ENCODE peak calls at places on chromosomes 6 and 20, in six cellular contexts. C is thoracic aorta; H is left ventricle myocardium inferior; Q is fibroblast of lung; R is GM13977; X is CD8-positive, alpha-beta T cell. Y is an unnamed sample.

GRCh38 chr6:131136021-131136847 is 967 bp downstream of the AKAP7 start:
- DNase-seq in Q (peak; percentile 67), R (no peak), C (no peak), X (no peak), H (no peak), Y (no peak)

GRCh38 chr6:113291751-113292445 is 565.2 kb upstream of the MARCKS start:
- DNase-seq in X (no peak), H (no peak), R (no peak), C (no peak), Q (peak; percentile 73), Y (no peak)

GRCh38 chr20:34581341-34582189 is 23.0 kb downstream of the MAP1LC3A start:
- DNase-seq in R (peak; percentile 23), X (peak; percentile 23), H (peak; percentile 42), Q (peak; percentile 66), C (no peak), Y (peak; percentile 40)

GRCh38 chr6:84731901-84732300 is 32.5 kb downstream of the TBX18 start:
- DNase-seq in R (no peak), H (no peak), C (no peak), X (no peak), Q (no peak), Y (no peak)

GRCh38 chr6:52731719-52732118 is 31.6 kb downstream of the GSTA2 start:
- DNase-seq in Q (no peak), H (no peak), X (no peak), C (no peak), R (no peak), Y (no peak)

GRCh38 chr6:116290799-116291198 is 11.1 kb upstream of the TSPYL1 start:
- DNase-seq in R (no peak), X (no peak), C (no peak), Q (no peak), H (no peak), Y (no peak)

GRCh38 chr6:45044510-45045252 is 283.4 kb upstream of the RUNX2 start:
- DNase-seq in X (no peak), Q (no peak), H (no peak), C (no peak), R (no peak), Y (no peak)

GRCh38 chr6:116572162-116572561 is 858 bp downstream of the RWDD1 start:
- DNase-seq in R (peak; percentile 38), Q (peak; percentile 50), X (no peak), C (no peak), H (peak; percentile 17), Y (no peak)

GRCh38 chr6:123062645-123063044 is 66.6 kb downstream of the CLVS2 start:
- DNase-seq in H (no peak), C (no peak), X (no peak), Q (no peak), R (no peak), Y (no peak)

GRCh38 chr6:132020138-132020551 is 69.0 kb upstream of the CCN2 start:
- DNase-seq in X (no peak), R (no peak), H (peak; percentile 22), C (peak; percentile 25), Q (peak; percentile 51), Y (no peak)

GRCh38 chr6:27582928-27583725 is 110.2 kb upstream of the ZNF184 start:
- DNase-seq in X (no peak), R (peak; percentile 72), C (no peak), Q (peak; percentile 72), H (no peak), Y (no peak)

GRCh38 chr6:7725849-7726415 is at the start of gene BMP6:
- DNase-seq in X (no peak), R (peak; percentile 92), Q (peak; percentile 74), C (peak; percentile 46), H (peak; percentile 86), Y (peak; percentile 92)

GRCh38 chr20:48523191-48523757 is 304.5 kb downstream of the PREX1 start:
- DNase-seq in R (peak; percentile 71), C (no peak), H (no peak), Q (peak; percentile 57), X (no peak), Y (no peak)

GRCh38 chr6:90478789-90479602 is 107.9 kb downstream of the MAP3K7 start:
- DNase-seq in H (peak; percentile 73), C (peak; percentile 79), R (peak; percentile 46), X (peak; percentile 87), Q (peak; percentile 97), Y (peak; percentile 83)

GRCh38 chr6:6940031-6940664 is 167.6 kb upstream of the RREB1 start:
- DNase-seq in C (no peak), Q (no peak), R (no peak), X (no peak), H (no peak), Y (no peak)

GRCh38 chr6:165365371-165365770 is 56.0 kb upstream of the C6orf118 start:
- DNase-seq in Q (no peak), X (no peak), R (no peak), C (no peak), H (no peak), Y (no peak)

GRCh38 chr20:24917797-24918578 is 31.1 kb upstream of the CST7 start:
- DNase-seq in R (peak; percentile 79), H (peak; percentile 56), Q (peak; percentile 68), X (peak; percentile 60), C (no peak), Y (peak; percentile 58)
- TF ChIP-seq CTCF in R (peak; percentile 96), H (peak; percentile 85), Q (peak; percentile 76), X (peak; percentile 75), C (peak; percentile 82), Y (peak; percentile 84)

GRCh38 chr6:143270026-143270425 is 180.5 kb downstream of the ADAT2 start:
- DNase-seq in X (no peak), Q (peak; percentile 55), H (no peak), R (no peak), C (no peak), Y (no peak)

GRCh38 chr6:143264996-143265734 is 185.3 kb downstream of the ADAT2 start:
- DNase-seq in R (no peak), X (no peak), C (no peak), Q (no peak), H (no peak), Y (no peak)

GRCh38 chr6:143268439-143268838 is 182.1 kb downstream of the ADAT2 start:
- DNase-seq in X (no peak), R (no peak), H (no peak), C (no peak), Q (no peak), Y (no peak)

GRCh38 chr6:143271024-143271423 is 179.5 kb downstream of the ADAT2 start:
- DNase-seq in R (no peak), Q (peak; percentile 87), X (no peak), H (no peak), C (no peak), Y (peak; percentile 60)

DNA sequence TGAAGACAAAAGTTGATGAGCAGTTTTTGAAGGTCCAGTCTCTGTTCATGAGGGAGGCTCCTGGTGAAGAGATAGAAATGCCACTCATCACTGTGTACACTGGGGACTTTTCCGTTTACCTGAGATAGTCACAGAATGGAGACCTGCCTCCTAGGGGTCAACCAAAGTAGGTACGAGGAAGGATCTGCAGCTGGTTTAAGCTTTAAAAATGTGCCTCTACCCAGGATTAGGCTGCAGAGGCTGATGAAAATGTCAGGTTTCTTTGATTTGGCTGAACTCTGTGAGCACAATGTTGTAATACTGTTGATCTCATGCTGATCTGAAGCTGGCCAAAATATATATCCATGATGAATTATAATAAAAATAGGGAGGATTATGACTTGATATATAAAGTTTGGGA is 182.8 kb downstream of the ADAT2 start:
- DNase-seq in H (no peak), X (no peak), C (no peak), Q (no peak), R (no peak), Y (no peak)
- TF ChIP-seq CTCF in H (no peak), X (no peak), C (no peak), Q (no peak), R (no peak), Y (no peak)

DNA sequence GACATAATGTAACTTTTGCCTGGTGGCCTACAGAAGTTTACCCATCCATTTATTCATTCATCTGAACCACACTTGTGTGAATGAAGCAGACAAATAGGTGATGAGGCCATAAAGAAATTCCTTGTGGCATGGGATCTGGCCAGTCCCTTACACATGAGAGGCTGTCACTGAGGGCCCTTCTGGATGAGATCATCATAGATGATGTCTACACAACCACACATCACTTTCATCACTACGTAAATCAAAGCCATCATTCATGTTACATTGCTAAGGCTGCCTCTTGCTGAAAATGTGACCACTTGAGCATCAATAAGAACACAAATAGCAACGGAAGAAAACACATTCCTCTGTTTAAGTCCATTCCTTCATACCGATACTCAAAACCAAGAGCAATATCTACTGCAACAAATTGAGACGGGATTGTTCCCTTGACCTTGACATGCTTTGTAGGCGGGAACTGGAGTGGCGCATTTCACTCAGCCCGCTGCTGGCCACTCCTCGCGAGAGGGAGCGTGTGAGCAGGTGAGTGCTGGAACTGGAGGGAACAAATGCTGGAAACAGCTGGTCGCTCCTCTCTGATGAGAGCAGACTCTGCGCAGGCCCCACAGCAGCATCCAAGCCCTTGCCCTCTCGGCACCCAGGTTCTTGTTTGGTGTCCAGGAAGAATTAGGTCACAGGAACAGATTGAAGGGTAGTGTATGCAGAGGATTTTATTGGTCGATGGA is 49.3 kb downstream of the FAM50B start:
- DNase-seq in C (no peak), R (no peak), Q (no peak), H (no peak), X (no peak), Y (no peak)
- TF ChIP-seq CTCF in C (no peak), R (no peak), Q (no peak), H (no peak), X (no peak), Y (no peak)

GRCh38 chr6:30493643-30494250 is 4.4 kb downstream of the HLA-E start:
- DNase-seq in X (peak; percentile 73), H (no peak), C (no peak), Q (no peak), R (peak; percentile 3), Y (no peak)

GRCh38 chr6:30491963-30492616 is 2.8 kb downstream of the HLA-E start:
- DNase-seq in C (no peak), H (no peak), Q (no peak), X (no peak), R (no peak), Y (no peak)

GRCh38 chr6:30489081-30490030 is at the start of gene HLA-E:
- DNase-seq in C (peak; percentile 96), H (peak; percentile 87), Q (peak; percentile 100), X (peak; percentile 90), R (peak; percentile 93), Y (peak; percentile 95)

GRCh38 chr6:30494275-30494990 is 5.1 kb downstream of the HLA-E start:
- DNase-seq in C (no peak), R (peak; percentile 9), X (no peak), H (no peak), Q (no peak), Y (no peak)

GRCh38 chr6:30490031-30490876 is 945 bp downstream of the HLA-E start:
- DNase-seq in H (peak; percentile 70), X (peak; percentile 90), Q (peak; percentile 58), R (peak; percentile 80), C (no peak), Y (peak; percentile 76)
- TF ChIP-seq CTCF in H (no peak), X (no peak), Q (no peak), R (no peak), C (no peak), Y (no peak)

GRCh38 chr20:40233401-40233800 is 455.6 kb downstream of the MAFB start:
- DNase-seq in C (no peak), R (no peak), Q (no peak), X (no peak), H (no peak), Y (no peak)
- TF ChIP-seq CTCF in C (no peak), R (no peak), Q (no peak), X (no peak), H (no peak), Y (no peak)

DNA sequence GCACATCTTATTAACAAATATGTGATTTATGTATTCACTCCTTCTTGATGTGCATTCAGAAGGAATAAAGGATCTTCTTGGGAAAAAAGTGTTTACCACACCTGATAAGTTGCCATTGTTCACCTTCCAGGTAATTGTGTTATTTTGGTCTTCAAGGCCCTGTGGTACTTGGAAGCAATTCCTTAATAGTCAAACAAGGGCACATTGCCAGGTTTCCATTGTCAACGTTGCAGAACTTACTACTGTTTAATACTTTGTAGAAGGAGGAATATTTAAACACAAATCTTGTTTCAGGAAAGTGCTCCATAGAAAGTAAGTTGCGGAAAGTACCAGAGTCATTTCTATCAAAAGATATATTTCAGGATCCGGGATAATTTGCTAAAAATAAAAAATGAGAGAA is 129.5 kb upstream of the SGK1 start:
- DNase-seq in X (no peak), C (no peak), R (no peak), Q (peak; percentile 77), H (no peak), Y (no peak)
- TF ChIP-seq CTCF in X (no peak), C (no peak), R (no peak), Q (no peak), H (no peak), Y (no peak)